ENCODE peak calls at places on chromosomes 12 and 14, in five cellular contexts. One of them, this sample, is unnamed.

GRCh38 chr12:120674172-120674571 is 12.8 kb upstream of the MLEC start:
- DNase-seq in lower leg skin: no peak
- DNase-seq in transverse colon: no peak
- DNase-seq in GM13977: no peak
- DNase-seq in choroid plexus epithelial cell: no peak
- DNase-seq in this sample: no peak

GRCh38 chr12:116959845-116960514 is 49.2 kb downstream of the FBXW8 start:
- DNase-seq in GM13977: peak; percentile 77
- DNase-seq in transverse colon: no peak
- DNase-seq in lower leg skin: no peak
- DNase-seq in choroid plexus epithelial cell: no peak
- DNase-seq in this sample: no peak

GRCh38 chr12:32053881-32054624 is 52.6 kb upstream of the BICD1 start:
- DNase-seq in transverse colon: no peak
- DNase-seq in choroid plexus epithelial cell: peak; percentile 44
- DNase-seq in lower leg skin: peak; percentile 21
- DNase-seq in GM13977: no peak
- DNase-seq in this sample: no peak

GRCh38 chr12:21169878-21170472 is 39.0 kb downstream of the SLCO1B1 start:
- DNase-seq in transverse colon: peak; percentile 24
- DNase-seq in choroid plexus epithelial cell: peak; percentile 69
- DNase-seq in GM13977: peak; percentile 24
- DNase-seq in lower leg skin: no peak
- DNase-seq in this sample: no peak

GRCh38 chr12:93581370-93581769 is 8.9 kb downstream of the SOCS2 start:
- DNase-seq in GM13977: no peak
- DNase-seq in transverse colon: no peak
- DNase-seq in lower leg skin: no peak
- DNase-seq in choroid plexus epithelial cell: no peak
- DNase-seq in this sample: no peak

GRCh38 chr14:80954771-80955299 is 586 bp upstream of the TSHR start:
- DNase-seq in lower leg skin: peak; percentile 94
- DNase-seq in choroid plexus epithelial cell: peak; percentile 78
- DNase-seq in transverse colon: peak; percentile 84
- DNase-seq in GM13977: peak; percentile 73
- DNase-seq in this sample: peak; percentile 91

GRCh38 chr12:127127887-127128286 is 1139.1 kb upstream of the TMEM132C start:
- DNase-seq in choroid plexus epithelial cell: no peak
- DNase-seq in lower leg skin: no peak
- DNase-seq in transverse colon: no peak
- DNase-seq in GM13977: no peak
- DNase-seq in this sample: no peak

GRCh38 chr14:51554953-51555352 is 96.8 kb upstream of the FRMD6 start:
- DNase-seq in choroid plexus epithelial cell: peak; percentile 67
- DNase-seq in lower leg skin: no peak
- DNase-seq in transverse colon: no peak
- DNase-seq in GM13977: no peak
- DNase-seq in this sample: no peak

GRCh38 chr12:1630081-1630826 is 1.2 kb downstream of the WNT5B start:
- DNase-seq in GM13977: peak; percentile 52
- DNase-seq in transverse colon: peak; percentile 59
- DNase-seq in lower leg skin: peak; percentile 89
- DNase-seq in choroid plexus epithelial cell: no peak
- DNase-seq in this sample: no peak

GRCh38 chr14:63938198-63939005 is 85.6 kb downstream of the SYNE2 start:
- DNase-seq in GM13977: peak; percentile 21
- DNase-seq in lower leg skin: peak; percentile 67
- DNase-seq in choroid plexus epithelial cell: peak; percentile 61
- DNase-seq in transverse colon: no peak
- DNase-seq in this sample: no peak

GRCh38 chr12:76329163-76329562 is 19.1 kb downstream of the BBS10 start:
- DNase-seq in transverse colon: no peak
- DNase-seq in choroid plexus epithelial cell: peak; percentile 76
- DNase-seq in lower leg skin: no peak
- DNase-seq in GM13977: no peak
- DNase-seq in this sample: no peak

GRCh38 chr12:57461326-57461903 is 1.8 kb downstream of the GLI1 start:
- DNase-seq in transverse colon: peak; percentile 78
- DNase-seq in lower leg skin: peak; percentile 92
- DNase-seq in GM13977: peak; percentile 71
- DNase-seq in choroid plexus epithelial cell: peak; percentile 54
- DNase-seq in this sample: no peak

GRCh38 chr14:62939970-62940369 is 105.3 kb downstream of the KCNH5 start:
- DNase-seq in GM13977: no peak
- DNase-seq in lower leg skin: no peak
- DNase-seq in transverse colon: no peak
- DNase-seq in choroid plexus epithelial cell: no peak
- DNase-seq in this sample: no peak

DNA sequence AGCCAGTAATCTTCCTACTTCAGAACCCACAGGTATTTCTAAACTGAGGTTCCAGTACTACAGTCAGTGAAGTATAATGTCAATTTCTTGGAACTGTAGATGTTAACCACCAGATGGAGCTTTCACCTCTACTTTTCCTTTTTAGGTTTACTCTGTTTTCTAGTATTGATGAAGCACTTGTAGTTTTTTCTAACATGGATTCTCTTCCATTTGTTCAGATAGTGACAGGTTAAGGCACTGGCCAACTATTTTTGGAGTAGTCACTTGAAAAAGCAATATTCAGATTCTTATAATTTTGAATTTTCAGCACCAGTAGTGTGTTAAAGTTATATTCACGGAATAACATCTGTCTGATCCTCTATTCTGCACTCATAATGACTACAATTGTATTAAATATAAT is 4.6 kb upstream of the SEC23A start:
- DNase-seq in choroid plexus epithelial cell: peak; percentile 75
- DNase-seq in lower leg skin: no peak
- DNase-seq in transverse colon: no peak
- DNase-seq in GM13977: peak; percentile 59
- DNase-seq in this sample: no peak
- TF ChIP-seq CTCF in choroid plexus epithelial cell: peak; percentile 59
- TF ChIP-seq CTCF in lower leg skin: no peak
- TF ChIP-seq CTCF in transverse colon: peak; percentile 35
- TF ChIP-seq CTCF in GM13977: peak; percentile 46
- TF ChIP-seq CTCF in this sample: peak; percentile 72

GRCh38 chr14:103694572-103695026 is 20.7 kb downstream of the XRCC3 start:
- DNase-seq in lower leg skin: no peak
- DNase-seq in GM13977: no peak
- DNase-seq in transverse colon: no peak
- DNase-seq in choroid plexus epithelial cell: no peak
- DNase-seq in this sample: no peak
- TF ChIP-seq CTCF in lower leg skin: no peak
- TF ChIP-seq CTCF in GM13977: no peak
- TF ChIP-seq CTCF in transverse colon: no peak
- TF ChIP-seq CTCF in choroid plexus epithelial cell: no peak
- TF ChIP-seq CTCF in this sample: no peak

GRCh38 chr12:14394317-14395058 is 29.0 kb downstream of the ATF7IP start:
- DNase-seq in lower leg skin: no peak
- DNase-seq in choroid plexus epithelial cell: peak; percentile 91
- DNase-seq in GM13977: peak; percentile 43
- DNase-seq in transverse colon: no peak
- DNase-seq in this sample: no peak
- TF ChIP-seq CTCF in lower leg skin: no peak
- TF ChIP-seq CTCF in choroid plexus epithelial cell: peak; percentile 22
- TF ChIP-seq CTCF in GM13977: no peak
- TF ChIP-seq CTCF in transverse colon: no peak
- TF ChIP-seq CTCF in this sample: peak; percentile 8

DNA sequence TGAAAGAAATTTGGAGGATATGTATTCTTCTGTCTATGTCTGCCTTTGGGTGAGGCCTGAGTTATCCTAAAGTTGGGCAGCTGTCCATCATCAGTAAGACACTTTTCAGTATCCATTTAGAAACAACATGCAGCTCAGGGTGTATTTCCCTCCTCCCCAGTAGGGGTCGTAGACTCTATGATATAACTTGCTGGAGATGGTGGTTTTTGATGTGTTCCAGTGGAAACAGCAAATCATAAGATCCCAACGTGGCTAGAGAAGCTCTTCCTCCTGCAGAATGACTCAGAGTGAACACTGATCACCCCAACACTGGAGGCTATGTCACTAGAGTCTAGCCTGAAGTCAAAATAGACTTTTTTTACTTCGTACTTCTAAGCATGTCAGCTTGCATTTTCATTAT is 331.6 kb upstream of the STXBP6 start:
- DNase-seq in GM13977: no peak
- DNase-seq in transverse colon: no peak
- DNase-seq in choroid plexus epithelial cell: no peak
- DNase-seq in lower leg skin: no peak
- DNase-seq in this sample: no peak
- TF ChIP-seq CTCF in GM13977: peak; percentile 28
- TF ChIP-seq CTCF in transverse colon: no peak
- TF ChIP-seq CTCF in choroid plexus epithelial cell: no peak
- TF ChIP-seq CTCF in lower leg skin: no peak
- TF ChIP-seq CTCF in this sample: no peak

GRCh38 chr12:124437621-124438414 is 129.6 kb downstream of the NCOR2 start:
- DNase-seq in lower leg skin: no peak
- DNase-seq in GM13977: no peak
- DNase-seq in choroid plexus epithelial cell: no peak
- DNase-seq in transverse colon: no peak
- DNase-seq in this sample: no peak

GRCh38 chr12:124438415-124439056 is 128.9 kb downstream of the NCOR2 start:
- DNase-seq in transverse colon: no peak
- DNase-seq in choroid plexus epithelial cell: no peak
- DNase-seq in GM13977: no peak
- DNase-seq in lower leg skin: no peak
- DNase-seq in this sample: no peak

GRCh38 chr12:124435806-124436345 is 131.5 kb downstream of the NCOR2 start:
- DNase-seq in lower leg skin: no peak
- DNase-seq in GM13977: no peak
- DNase-seq in choroid plexus epithelial cell: no peak
- DNase-seq in transverse colon: no peak
- DNase-seq in this sample: no peak

GRCh38 chr12:124436366-124436765 is 131.0 kb downstream of the NCOR2 start:
- DNase-seq in lower leg skin: no peak
- DNase-seq in transverse colon: no peak
- DNase-seq in GM13977: no peak
- DNase-seq in choroid plexus epithelial cell: no peak
- DNase-seq in this sample: no peak

GRCh38 chr12:124437121-124437520 is 130.3 kb downstream of the NCOR2 start:
- DNase-seq in lower leg skin: no peak
- DNase-seq in transverse colon: no peak
- DNase-seq in choroid plexus epithelial cell: no peak
- DNase-seq in GM13977: no peak
- DNase-seq in this sample: no peak
- TF ChIP-seq CTCF in lower leg skin: no peak
- TF ChIP-seq CTCF in transverse colon: no peak
- TF ChIP-seq CTCF in choroid plexus epithelial cell: no peak
- TF ChIP-seq CTCF in GM13977: no peak
- TF ChIP-seq CTCF in this sample: no peak

GRCh38 chr14:91906374-91906773 is 39.0 kb upstream of the TC2N start:
- DNase-seq in GM13977: no peak
- DNase-seq in lower leg skin: no peak
- DNase-seq in choroid plexus epithelial cell: no peak
- DNase-seq in transverse colon: peak; percentile 13
- DNase-seq in this sample: no peak

GRCh38 chr14:91910201-91910600 is 37.3 kb downstream of the FBLN5 start:
- DNase-seq in lower leg skin: no peak
- DNase-seq in GM13977: no peak
- DNase-seq in transverse colon: no peak
- DNase-seq in choroid plexus epithelial cell: no peak
- DNase-seq in this sample: no peak

GRCh38 chr14:91912035-91912434 is 35.5 kb downstream of the FBLN5 start:
- DNase-seq in transverse colon: no peak
- DNase-seq in GM13977: no peak
- DNase-seq in choroid plexus epithelial cell: no peak
- DNase-seq in lower leg skin: no peak
- DNase-seq in this sample: no peak

GRCh38 chr14:91911474-91912032 is 35.9 kb downstream of the FBLN5 start:
- DNase-seq in GM13977: peak; percentile 50
- DNase-seq in transverse colon: peak; percentile 37
- DNase-seq in lower leg skin: no peak
- DNase-seq in choroid plexus epithelial cell: peak; percentile 74
- DNase-seq in this sample: no peak
- TF ChIP-seq CTCF in GM13977: peak; percentile 38
- TF ChIP-seq CTCF in transverse colon: peak; percentile 49
- TF ChIP-seq CTCF in lower leg skin: no peak
- TF ChIP-seq CTCF in choroid plexus epithelial cell: peak; percentile 81
- TF ChIP-seq CTCF in this sample: peak; percentile 62

DNA sequence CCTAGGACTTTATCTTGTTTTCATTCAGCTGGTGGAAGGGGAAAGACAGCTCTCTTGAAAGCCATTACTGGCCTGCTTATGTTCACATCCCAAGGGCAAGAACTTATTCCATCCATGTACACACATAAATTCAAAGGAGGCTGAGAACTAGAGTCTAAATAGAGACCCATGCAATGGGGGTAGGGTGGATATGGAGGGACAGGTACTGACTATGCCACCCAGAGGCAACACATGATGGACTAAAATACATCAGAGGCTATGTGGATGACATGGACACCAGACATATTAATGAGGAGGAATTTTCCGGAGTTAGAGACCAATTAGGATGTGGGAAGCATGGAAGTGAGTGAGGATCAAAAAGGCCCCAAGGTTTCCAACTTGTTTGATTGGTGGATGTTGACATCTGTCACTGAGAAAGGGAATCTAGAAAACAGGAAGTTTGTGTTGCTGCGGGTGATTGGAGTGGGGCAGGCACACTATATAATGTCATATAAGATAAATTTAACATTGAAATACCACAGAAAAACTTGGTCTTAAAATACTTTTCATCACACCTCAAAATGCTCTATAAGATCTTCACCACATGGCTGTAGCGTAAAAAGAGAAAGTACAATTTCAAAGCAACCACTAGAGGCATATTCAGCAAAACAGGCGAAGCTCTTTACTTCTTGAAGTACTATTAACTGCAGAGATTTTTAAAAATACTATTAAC is 130.4 kb downstream of the GRIP1 start:
- DNase-seq in choroid plexus epithelial cell: peak; percentile 34
- DNase-seq in lower leg skin: no peak
- DNase-seq in GM13977: no peak
- DNase-seq in transverse colon: no peak
- DNase-seq in this sample: no peak
- TF ChIP-seq CTCF in choroid plexus epithelial cell: peak; percentile 43
- TF ChIP-seq CTCF in lower leg skin: no peak
- TF ChIP-seq CTCF in GM13977: peak; percentile 38
- TF ChIP-seq CTCF in transverse colon: no peak
- TF ChIP-seq CTCF in this sample: peak; percentile 36

This sample was measured in osteocyte.